ENCODE peak calls at places on chromosome 7, in four cellular contexts. O is lung; L is left lung; A is activated CD8-positive, alpha-beta T cell treated with anti-CD3 and anti-CD28 coated beads for 36 hours. M is an unnamed sample.

GRCh38 chr7:132614428-132615076 is 38.3 kb upstream of the PLXNA4 start:
- ATAC-seq in O (no peak), L (peak), A (no peak), M (no peak)

GRCh38 chr7:101870361-101871062 is 53.1 kb downstream of the CUX1 start:
- ATAC-seq in O (peak), L (peak), A (no peak), M (no peak)

GRCh38 chr7:93092757-93093370 is 24.9 kb downstream of the SAMD9 start:
- ATAC-seq in O (no peak), L (peak), A (no peak), M (no peak)

GRCh38 chr7:34158754-34159153 is 253.4 kb downstream of the BMPER start:
- ATAC-seq in O (no peak), L (no peak), A (no peak), M (no peak)

GRCh38 chr7:29865526-29865925 is 59.2 kb downstream of the WIPF3 start:
- ATAC-seq in O (no peak), L (peak), A (no peak), M (no peak)

GRCh38 chr7:122887198-122887597 is 938 bp upstream of the CADPS2 start:
- ATAC-seq in O (peak), L (peak), A (no peak), M (no peak)

GRCh38 chr7:141328290-141328689 is 222.9 kb upstream of the AGK start:
- ATAC-seq in O (no peak), L (no peak), A (no peak), M (no peak)

GRCh38 chr7:30403477-30403876 is 75.1 kb downstream of the NOD1 start:
- ATAC-seq in O (no peak), L (no peak), A (no peak), M (no peak)

GRCh38 chr7:80629023-80629422 is 9.4 kb upstream of the CD36 start:
- ATAC-seq in O (no peak), L (no peak), A (no peak), M (no peak)

GRCh38 chr7:152313879-152314604 is 121.8 kb downstream of the KMT2C start:
- ATAC-seq in O (no peak), L (peak), A (peak), M (no peak)

GRCh38 chr7:40301486-40302065 is 166.8 kb downstream of the SUGCT start:
- ATAC-seq in O (no peak), L (no peak), A (no peak), M (no peak)

GRCh38 chr7:2321020-2321419 is 6.8 kb upstream of the SNX8 start:
- ATAC-seq in O (no peak), L (no peak), A (no peak), M (no peak)

GRCh38 chr7:29113384-29114102 is 32.8 kb downstream of the CPVL start:
- ATAC-seq in O (peak), L (peak), A (peak), M (peak)

GRCh38 chr7:3922175-3922635 is 621.2 kb downstream of the SDK1 start:
- ATAC-seq in O (no peak), L (peak), A (no peak), M (no peak)